ENCODE peak calls at places on chromosomes 12 and 14, in seven cellular contexts. One of them, this sample, is unnamed.

GRCh38 chr14:67934087-67934486 is 114.5 kb downstream of the RAD51B start:
- DNase-seq in CD8-positive, alpha-beta memory T cell: no peak
- DNase-seq in dorsolateral prefrontal cortex: peak
- DNase-seq in lower leg skin: no peak
- DNase-seq in GM23248: peak
- DNase-seq in OCI-LY7: peak
- DNase-seq in testis: peak
- DNase-seq in this sample: peak

GRCh38 chr12:67331828-67332227 is 62.7 kb downstream of the CAND1 start:
- DNase-seq in CD8-positive, alpha-beta memory T cell: no peak
- DNase-seq in dorsolateral prefrontal cortex: no peak
- DNase-seq in lower leg skin: no peak
- DNase-seq in GM23248: no peak
- DNase-seq in OCI-LY7: no peak
- DNase-seq in testis: no peak
- DNase-seq in this sample: no peak

GRCh38 chr14:55412686-55413085 is 1.1 kb upstream of the ATG14 start:
- DNase-seq in CD8-positive, alpha-beta memory T cell: no peak
- DNase-seq in dorsolateral prefrontal cortex: no peak
- DNase-seq in lower leg skin: no peak
- DNase-seq in GM23248: peak
- DNase-seq in OCI-LY7: no peak
- DNase-seq in testis: no peak
- DNase-seq in this sample: no peak

GRCh38 chr12:124365726-124366430 is 71.0 kb downstream of the RFLNA start:
- DNase-seq in CD8-positive, alpha-beta memory T cell: no peak
- DNase-seq in dorsolateral prefrontal cortex: peak
- DNase-seq in lower leg skin: no peak
- DNase-seq in GM23248: no peak
- DNase-seq in OCI-LY7: no peak
- DNase-seq in testis: peak
- DNase-seq in this sample: no peak

GRCh38 chr12:57006809-57007475 is 596 bp upstream of the ZBTB39 start:
- DNase-seq in CD8-positive, alpha-beta memory T cell: no peak
- DNase-seq in dorsolateral prefrontal cortex: no peak
- DNase-seq in lower leg skin: no peak
- DNase-seq in GM23248: no peak
- DNase-seq in OCI-LY7: no peak
- DNase-seq in testis: no peak
- DNase-seq in this sample: no peak

GRCh38 chr14:53792909-53793308 is 163.7 kb downstream of the BMP4 start:
- DNase-seq in CD8-positive, alpha-beta memory T cell: no peak
- DNase-seq in dorsolateral prefrontal cortex: no peak
- DNase-seq in lower leg skin: no peak
- DNase-seq in GM23248: no peak
- DNase-seq in OCI-LY7: no peak
- DNase-seq in testis: no peak
- DNase-seq in this sample: no peak

GRCh38 chr12:39905152-39905551 is 200.7 kb downstream of the SLC2A13 start:
- DNase-seq in CD8-positive, alpha-beta memory T cell: no peak
- DNase-seq in dorsolateral prefrontal cortex: peak
- DNase-seq in lower leg skin: peak
- DNase-seq in GM23248: peak
- DNase-seq in OCI-LY7: no peak
- DNase-seq in testis: peak
- DNase-seq in this sample: no peak

GRCh38 chr12:23084236-23084995 is 459.4 kb downstream of the ETNK1 start:
- DNase-seq in CD8-positive, alpha-beta memory T cell: no peak
- DNase-seq in dorsolateral prefrontal cortex: no peak
- DNase-seq in lower leg skin: no peak
- DNase-seq in GM23248: peak
- DNase-seq in OCI-LY7: no peak
- DNase-seq in testis: no peak
- DNase-seq in this sample: peak

GRCh38 chr14:65434216-65434850 is 21.8 kb downstream of the FUT8 start:
- DNase-seq in CD8-positive, alpha-beta memory T cell: no peak
- DNase-seq in dorsolateral prefrontal cortex: no peak
- DNase-seq in lower leg skin: no peak
- DNase-seq in GM23248: no peak
- DNase-seq in OCI-LY7: no peak
- DNase-seq in testis: no peak
- DNase-seq in this sample: no peak

GRCh38 chr12:89920866-89921265 is 212.2 kb upstream of the ATP2B1 start:
- DNase-seq in CD8-positive, alpha-beta memory T cell: no peak
- DNase-seq in dorsolateral prefrontal cortex: no peak
- DNase-seq in lower leg skin: no peak
- DNase-seq in GM23248: no peak
- DNase-seq in OCI-LY7: no peak
- DNase-seq in testis: peak
- DNase-seq in this sample: no peak

GRCh38 chr12:11732760-11733159 is 83.3 kb downstream of the ETV6 start:
- DNase-seq in CD8-positive, alpha-beta memory T cell: no peak
- DNase-seq in dorsolateral prefrontal cortex: no peak
- DNase-seq in lower leg skin: no peak
- DNase-seq in GM23248: no peak
- DNase-seq in OCI-LY7: no peak
- DNase-seq in testis: no peak
- DNase-seq in this sample: no peak

GRCh38 chr12:11732023-11732422 is 82.5 kb downstream of the ETV6 start:
- DNase-seq in CD8-positive, alpha-beta memory T cell: no peak
- DNase-seq in dorsolateral prefrontal cortex: no peak
- DNase-seq in lower leg skin: no peak
- DNase-seq in GM23248: no peak
- DNase-seq in OCI-LY7: no peak
- DNase-seq in testis: no peak
- DNase-seq in this sample: no peak

GRCh38 chr12:11730299-11731041 is 81.0 kb downstream of the ETV6 start:
- DNase-seq in CD8-positive, alpha-beta memory T cell: no peak
- DNase-seq in dorsolateral prefrontal cortex: no peak
- DNase-seq in lower leg skin: no peak
- DNase-seq in GM23248: no peak
- DNase-seq in OCI-LY7: peak
- DNase-seq in testis: no peak
- DNase-seq in this sample: no peak

GRCh38 chr12:11731042-11731357 is 81.5 kb downstream of the ETV6 start:
- DNase-seq in CD8-positive, alpha-beta memory T cell: no peak
- DNase-seq in dorsolateral prefrontal cortex: no peak
- DNase-seq in lower leg skin: no peak
- DNase-seq in GM23248: no peak
- DNase-seq in OCI-LY7: no peak
- DNase-seq in testis: no peak
- DNase-seq in this sample: no peak

DNA sequence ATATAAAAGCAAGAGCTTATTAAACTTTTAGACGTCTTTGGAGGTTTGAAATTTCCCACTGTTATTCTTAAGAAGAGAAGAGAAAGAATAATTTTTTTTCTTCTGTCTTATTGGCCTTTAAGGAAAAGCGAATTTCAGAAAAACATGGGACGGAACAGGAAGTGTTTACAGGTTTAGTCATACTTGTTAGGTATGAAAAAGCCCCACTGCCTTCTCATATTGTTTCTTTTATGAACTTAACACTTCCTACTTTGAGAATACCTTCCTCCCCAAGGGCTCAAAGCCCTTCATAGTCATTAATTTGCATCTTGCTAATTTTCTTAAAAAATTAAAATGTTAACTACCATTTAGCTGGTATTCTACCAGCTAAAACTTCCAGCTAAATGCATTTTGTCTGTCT is 82.0 kb downstream of the ETV6 start:
- DNase-seq in CD8-positive, alpha-beta memory T cell: no peak
- DNase-seq in dorsolateral prefrontal cortex: no peak
- DNase-seq in lower leg skin: no peak
- DNase-seq in GM23248: peak
- DNase-seq in OCI-LY7: no peak
- DNase-seq in testis: no peak
- DNase-seq in this sample: no peak
- H3K4me3 ChIP-seq in CD8-positive, alpha-beta memory T cell: peak
- H3K4me3 ChIP-seq in dorsolateral prefrontal cortex: no peak
- H3K4me3 ChIP-seq in lower leg skin: no peak
- H3K4me3 ChIP-seq in GM23248: peak
- H3K4me3 ChIP-seq in OCI-LY7: peak
- H3K4me3 ChIP-seq in testis: no peak
- H3K4me3 ChIP-seq in this sample: no peak

GRCh38 chr14:105492051-105492965 is 1.3 kb downstream of the TEDC1 start:
- DNase-seq in CD8-positive, alpha-beta memory T cell: no peak
- DNase-seq in dorsolateral prefrontal cortex: no peak
- DNase-seq in lower leg skin: peak
- DNase-seq in GM23248: no peak
- DNase-seq in OCI-LY7: no peak
- DNase-seq in testis: no peak
- DNase-seq in this sample: no peak
- H3K4me3 ChIP-seq in CD8-positive, alpha-beta memory T cell: peak
- H3K4me3 ChIP-seq in dorsolateral prefrontal cortex: peak
- H3K4me3 ChIP-seq in lower leg skin: no peak
- H3K4me3 ChIP-seq in GM23248: peak
- H3K4me3 ChIP-seq in OCI-LY7: peak
- H3K4me3 ChIP-seq in testis: no peak
- H3K4me3 ChIP-seq in this sample: no peak

DNA sequence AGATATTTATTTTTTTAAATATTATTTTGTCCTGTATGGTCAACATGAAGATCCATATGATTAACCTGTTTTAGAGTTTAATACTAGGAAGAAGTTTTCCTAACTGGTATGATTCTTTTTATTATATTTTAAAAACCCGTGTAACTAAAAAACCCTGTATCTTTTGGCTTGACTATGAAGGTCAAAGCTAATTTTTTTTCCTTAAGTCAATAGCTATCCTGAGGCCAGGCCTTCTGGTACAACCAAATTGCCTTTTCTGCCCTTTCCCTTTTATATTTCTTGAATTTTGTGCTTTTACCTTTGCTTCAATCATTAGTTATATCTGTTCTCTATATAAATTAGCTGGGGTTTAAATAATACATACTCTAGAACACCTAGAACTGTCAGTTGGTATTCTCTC is 30.6 kb upstream of the CCDC91 start:
- DNase-seq in CD8-positive, alpha-beta memory T cell: no peak
- DNase-seq in dorsolateral prefrontal cortex: no peak
- DNase-seq in lower leg skin: no peak
- DNase-seq in GM23248: no peak
- DNase-seq in OCI-LY7: no peak
- DNase-seq in testis: no peak
- DNase-seq in this sample: no peak
- H3K4me3 ChIP-seq in CD8-positive, alpha-beta memory T cell: no peak
- H3K4me3 ChIP-seq in dorsolateral prefrontal cortex: no peak
- H3K4me3 ChIP-seq in lower leg skin: no peak
- H3K4me3 ChIP-seq in GM23248: no peak
- H3K4me3 ChIP-seq in OCI-LY7: no peak
- H3K4me3 ChIP-seq in testis: no peak
- H3K4me3 ChIP-seq in this sample: no peak

GRCh38 chr14:37622231-37622923 is 26.9 kb downstream of the TTC6 start:
- DNase-seq in CD8-positive, alpha-beta memory T cell: no peak
- DNase-seq in dorsolateral prefrontal cortex: no peak
- DNase-seq in lower leg skin: no peak
- DNase-seq in GM23248: peak
- DNase-seq in OCI-LY7: no peak
- DNase-seq in testis: peak
- DNase-seq in this sample: no peak
- H3K4me3 ChIP-seq in CD8-positive, alpha-beta memory T cell: no peak
- H3K4me3 ChIP-seq in dorsolateral prefrontal cortex: peak
- H3K4me3 ChIP-seq in lower leg skin: no peak
- H3K4me3 ChIP-seq in GM23248: peak
- H3K4me3 ChIP-seq in OCI-LY7: no peak
- H3K4me3 ChIP-seq in testis: peak
- H3K4me3 ChIP-seq in this sample: peak

GRCh38 chr12:59321278-59321677 is 274.6 kb upstream of the SLC16A7 start:
- DNase-seq in CD8-positive, alpha-beta memory T cell: no peak
- DNase-seq in dorsolateral prefrontal cortex: no peak
- DNase-seq in lower leg skin: no peak
- DNase-seq in GM23248: no peak
- DNase-seq in OCI-LY7: no peak
- DNase-seq in testis: no peak
- DNase-seq in this sample: no peak

GRCh38 chr12:59318940-59319339 is 276.9 kb upstream of the SLC16A7 start:
- DNase-seq in CD8-positive, alpha-beta memory T cell: no peak
- DNase-seq in dorsolateral prefrontal cortex: no peak
- DNase-seq in lower leg skin: no peak
- DNase-seq in GM23248: no peak
- DNase-seq in OCI-LY7: no peak
- DNase-seq in testis: no peak
- DNase-seq in this sample: no peak

GRCh38 chr12:59317598-59317997 is 278.2 kb upstream of the SLC16A7 start:
- DNase-seq in CD8-positive, alpha-beta memory T cell: no peak
- DNase-seq in dorsolateral prefrontal cortex: no peak
- DNase-seq in lower leg skin: no peak
- DNase-seq in GM23248: no peak
- DNase-seq in OCI-LY7: no peak
- DNase-seq in testis: no peak
- DNase-seq in this sample: no peak

GRCh38 chr12:59320112-59320511 is 275.7 kb upstream of the SLC16A7 start:
- DNase-seq in CD8-positive, alpha-beta memory T cell: no peak
- DNase-seq in dorsolateral prefrontal cortex: no peak
- DNase-seq in lower leg skin: no peak
- DNase-seq in GM23248: no peak
- DNase-seq in OCI-LY7: no peak
- DNase-seq in testis: no peak
- DNase-seq in this sample: no peak

GRCh38 chr12:59322473-59322872 is 273.4 kb upstream of the SLC16A7 start:
- DNase-seq in CD8-positive, alpha-beta memory T cell: no peak
- DNase-seq in dorsolateral prefrontal cortex: peak
- DNase-seq in lower leg skin: no peak
- DNase-seq in GM23248: no peak
- DNase-seq in OCI-LY7: no peak
- DNase-seq in testis: peak
- DNase-seq in this sample: no peak
- H3K4me3 ChIP-seq in CD8-positive, alpha-beta memory T cell: no peak
- H3K4me3 ChIP-seq in dorsolateral prefrontal cortex: no peak
- H3K4me3 ChIP-seq in lower leg skin: no peak
- H3K4me3 ChIP-seq in GM23248: no peak
- H3K4me3 ChIP-seq in OCI-LY7: no peak
- H3K4me3 ChIP-seq in testis: no peak
- H3K4me3 ChIP-seq in this sample: no peak

This sample was measured in AG04450.